ENCODE peak calls at places on chromosome 2, in ten cellular contexts. T, W, S, G, I, U, B, C, X and H are unnamed samples.

GRCh38 chr2:201932511-201932910 is 101.1 kb upstream of the FZD7 start:
- DNase-seq in T (no peak), W (no peak), S (no peak), G (peak; percentile 54), I (no peak), U (no peak), B (peak; percentile 32), C (no peak), X (peak; percentile 85), H (no peak)

GRCh38 chr2:199484927-199485326 is 27.2 kb upstream of the SATB2 start:
- DNase-seq in T (no peak), W (no peak), S (no peak), G (peak; percentile 40), I (no peak), U (no peak), B (no peak), C (no peak), X (peak; percentile 55), H (peak; percentile 69)

GRCh38 chr2:128591022-128591840 is 272.6 kb upstream of the HS6ST1 start:
- DNase-seq in T (no peak), W (no peak), S (no peak), G (no peak), I (no peak), U (no peak), B (no peak), C (no peak), X (no peak), H (no peak)

GRCh38 chr2:46970334-46971288 is 55.0 kb upstream of the MCFD2 start:
- DNase-seq in T (no peak), W (peak; percentile 51), S (peak; percentile 68), G (peak; percentile 70), I (peak; percentile 66), U (peak; percentile 27), B (no peak), C (peak; percentile 63), X (no peak), H (no peak)

GRCh38 chr2:239263937-239264837 is 136.6 kb downstream of the HDAC4 start:
- DNase-seq in T (peak; percentile 61), W (peak; percentile 44), S (no peak), G (peak; percentile 38), I (no peak), U (no peak), B (no peak), C (peak; percentile 53), X (no peak), H (no peak)

GRCh38 chr2:127275789-127276188 is 18.2 kb downstream of the ERCC3 start:
- DNase-seq in T (no peak), W (no peak), S (no peak), G (no peak), I (no peak), U (no peak), B (no peak), C (no peak), X (no peak), H (no peak)

GRCh38 chr2:85734942-85735608 is 18.7 kb upstream of the ATOH8 start:
- DNase-seq in T (no peak), W (peak; percentile 44), S (no peak), G (peak; percentile 84), I (no peak), U (no peak), B (no peak), C (peak; percentile 60), X (no peak), H (no peak)

GRCh38 chr2:223751012-223751411 is 86.4 kb downstream of the AP1S3 start:
- DNase-seq in T (no peak), W (peak; percentile 34), S (no peak), G (peak; percentile 16), I (no peak), U (no peak), B (no peak), C (peak; percentile 52), X (peak; percentile 30), H (no peak)

GRCh38 chr2:225597911-225598310 is 198.4 kb downstream of the NYAP2 start:
- DNase-seq in T (no peak), W (peak; percentile 68), S (no peak), G (peak; percentile 2), I (no peak), U (no peak), B (no peak), C (peak; percentile 72), X (no peak), H (no peak)

GRCh38 chr2:69915050-69915945 is at the start of gene MXD1:
- DNase-seq in T (no peak), W (no peak), S (peak; percentile 25), G (peak; percentile 50), I (no peak), U (peak; percentile 23), B (no peak), C (no peak), X (no peak), H (no peak)

GRCh38 chr2:109216332-109216731 is 87.3 kb downstream of the SH3RF3 start:
- DNase-seq in T (peak; percentile 73), W (no peak), S (peak; percentile 74), G (no peak), I (no peak), U (no peak), B (no peak), C (no peak), X (no peak), H (no peak)

GRCh38 chr2:231356474-231356849 is 39.0 kb upstream of the B3GNT7 start:
- DNase-seq in T (no peak), W (no peak), S (no peak), G (no peak), I (no peak), U (no peak), B (no peak), C (no peak), X (no peak), H (no peak)

GRCh38 chr2:239978381-239978780 is 46.8 kb downstream of the NDUFA10 start:
- DNase-seq in T (no peak), W (peak; percentile 49), S (no peak), G (peak; percentile 92), I (no peak), U (no peak), B (no peak), C (peak; percentile 62), X (peak; percentile 6), H (no peak)

GRCh38 chr2:235116885-235117492 is 165.2 kb downstream of the SH3BP4 start:
- DNase-seq in T (no peak), W (peak; percentile 29), S (no peak), G (peak; percentile 70), I (no peak), U (no peak), B (peak; percentile 62), C (peak; percentile 36), X (peak; percentile 45), H (no peak)

GRCh38 chr2:75042823-75043222 is 84.4 kb downstream of the POLE4 start:
- DNase-seq in T (no peak), W (no peak), S (no peak), G (no peak), I (no peak), U (no peak), B (no peak), C (no peak), X (no peak), H (no peak)

GRCh38 chr2:163774862-163775261 is 39.1 kb upstream of the FIGN start:
- DNase-seq in T (no peak), W (peak; percentile 97), S (no peak), G (peak; percentile 97), I (no peak), U (no peak), B (peak; percentile 14), C (peak; percentile 97), X (no peak), H (no peak)

GRCh38 chr2:164314148-164314547 is 307.1 kb downstream of the GRB14 start:
- DNase-seq in T (no peak), W (peak; percentile 44), S (peak; percentile 93), G (peak; percentile 21), I (no peak), U (no peak), B (no peak), C (peak; percentile 58), X (no peak), H (no peak)

GRCh38 chr2:122960727-122961641 is 1064.1 kb upstream of the CNTNAP5 start:
- DNase-seq in T (no peak), W (peak; percentile 62), S (no peak), G (peak; percentile 59), I (no peak), U (no peak), B (no peak), C (peak; percentile 69), X (no peak), H (peak; percentile 44)

GRCh38 chr2:101291973-101292372 is 16.5 kb downstream of the RNF149 start:
- DNase-seq in T (no peak), W (no peak), S (no peak), G (no peak), I (no peak), U (no peak), B (no peak), C (no peak), X (no peak), H (no peak)
- H3K36me3 ChIP-seq in T (peaks cover 70% of the 10 kb centered on the region), W (peaks cover 27% of the 10 kb centered on the region), S (peaks cover 5% of the 10 kb centered on the region), G (peaks cover 49% of the 10 kb centered on the region), I (no peaks in the 10 kb centered on the region), U (peaks cover 66% of the 10 kb centered on the region), B (peaks cover 47% of the 10 kb centered on the region), C (no peaks in the 10 kb centered on the region), X (peaks cover 2% of the 10 kb centered on the region), H (peaks cover 38% of the 10 kb centered on the region)

DNA sequence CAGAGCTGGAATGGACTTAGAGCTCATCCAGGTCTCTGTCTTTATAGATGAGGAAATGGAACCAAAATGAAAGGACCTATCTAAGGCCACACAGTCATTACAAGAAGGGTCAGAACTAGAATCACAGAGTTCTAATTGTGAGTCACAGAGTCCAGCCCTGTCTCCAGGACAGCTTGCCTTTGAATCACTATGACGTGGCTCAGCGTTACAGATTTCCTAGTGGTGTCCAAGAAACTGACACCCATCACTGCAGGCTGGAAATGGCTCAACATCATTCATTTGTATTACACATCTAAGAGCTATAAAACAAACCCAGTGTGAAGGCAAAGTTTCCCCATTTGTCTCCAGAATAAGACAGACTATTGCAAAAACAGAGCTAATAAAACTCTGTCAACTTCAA is 164.3 kb upstream of the SIX2 start:
- DNase-seq in T (no peak), W (peak; percentile 92), S (no peak), G (peak; percentile 97), I (no peak), U (no peak), B (peak; percentile 55), C (peak; percentile 93), X (no peak), H (no peak)
- H3K4me1 ChIP-seq in T (peaks cover 12% of the 10 kb centered on the region), W (peaks cover 25% of the 10 kb centered on the region), S (peaks cover 26% of the 10 kb centered on the region), G (peaks cover 45% of the 10 kb centered on the region), I (no peaks in the 10 kb centered on the region), U (peaks cover 27% of the 10 kb centered on the region), B (peaks cover 26% of the 10 kb centered on the region), C (peaks cover 8% of the 10 kb centered on the region), X (no peaks in the 10 kb centered on the region), H (no peaks in the 10 kb centered on the region)

DNA sequence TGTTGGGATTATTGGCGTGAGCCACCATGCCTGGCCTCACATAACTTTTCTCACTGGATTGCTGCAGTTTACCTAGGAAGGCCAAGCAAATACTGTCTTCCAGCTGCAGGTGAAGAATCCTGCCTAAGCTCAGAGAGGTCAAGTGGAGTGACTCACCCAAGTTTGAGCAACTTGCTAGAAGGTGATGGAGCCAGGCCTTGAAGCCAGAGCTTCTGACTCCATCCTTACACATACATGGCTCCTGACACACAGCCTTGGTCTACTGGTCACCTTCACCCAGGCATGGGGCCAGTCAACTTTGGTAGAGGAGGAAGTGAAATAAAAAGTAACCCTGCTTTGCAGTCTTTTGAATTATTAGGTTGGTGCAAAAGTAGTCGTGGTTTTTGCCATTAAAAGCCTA is 93.5 kb downstream of the VWA3B start:
- DNase-seq in T (no peak), W (no peak), S (no peak), G (no peak), I (no peak), U (no peak), B (no peak), C (no peak), X (no peak), H (no peak)
- H3K27me3 ChIP-seq in T (peaks cover 14% of the 10 kb centered on the region), W (peaks cover 16% of the 10 kb centered on the region), S (no peaks in the 10 kb centered on the region), G (peaks cover 11% of the 10 kb centered on the region), I (no peaks in the 10 kb centered on the region), U (peaks cover 10% of the 10 kb centered on the region), B (peaks cover 4% of the 10 kb centered on the region), C (peaks cover 4% of the 10 kb centered on the region), X (no peaks in the 10 kb centered on the region), H (no peaks in the 10 kb centered on the region)

GRCh38 chr2:176110975-176111663 is 4.0 kb downstream of the HOXD11 start:
- DNase-seq in T (no peak), W (no peak), S (peak; percentile 38), G (peak; percentile 92), I (peak; percentile 86), U (no peak), B (peak; percentile 54), C (peak; percentile 38), X (peak; percentile 86), H (no peak)
- H3K36me3 ChIP-seq in T (no peaks in the 10 kb centered on the region), W (no peaks in the 10 kb centered on the region), S (no peaks in the 10 kb centered on the region), G (peaks cover 15% of the 10 kb centered on the region), I (no peaks in the 10 kb centered on the region), U (no peaks in the 10 kb centered on the region), B (no peaks in the 10 kb centered on the region), C (no peaks in the 10 kb centered on the region), X (no peaks in the 10 kb centered on the region), H (no peaks in the 10 kb centered on the region)